ENCODE peak calls at places on chromosomes 5 and 9, in four cellular contexts. J is CD8-positive, alpha-beta T cell; D is upper lobe of right lung; O is ovary. X is an unnamed sample.
A peak's percentile ranks its signal among the peaks of the same experiment; 100 is the strongest.

GRCh38 chr5:139650031-139650688 is 2.0 kb downstream of the CXXC5 start:
- DNase-seq in J (no peak), D (peak; percentile 78), O (peak; percentile 25), X (peak; percentile 78)

GRCh38 chr9:115261656-115262081 is 143.7 kb upstream of the TNC start:
- DNase-seq in J (no peak), D (no peak), O (no peak), X (no peak)

GRCh38 chr5:4563400-4563799 is 576.7 kb upstream of the ADAMTS16 start:
- DNase-seq in J (no peak), D (no peak), O (no peak), X (no peak)

GRCh38 chr9:128987800-128988199 is 40.3 kb downstream of the NUP188 start:
- DNase-seq in J (no peak), D (no peak), O (no peak), X (no peak)

GRCh38 chr9:81540142-81540701 is 149.1 kb downstream of the TLE1 start:
- DNase-seq in J (no peak), D (no peak), O (no peak), X (no peak)

GRCh38 chr5:158376679-158377078 is 517.7 kb upstream of the CLINT1 start:
- DNase-seq in J (no peak), D (no peak), O (no peak), X (no peak)

GRCh38 chr5:115417076-115417475 is 120.6 kb upstream of the CCDC112 start:
- DNase-seq in J (no peak), D (no peak), O (no peak), X (no peak)

GRCh38 chr5:27908341-27908740 is 870.0 kb upstream of the CDH9 start:
- DNase-seq in J (no peak), D (no peak), O (no peak), X (no peak)

GRCh38 chr9:14532716-14533115 is 160.5 kb downstream of the ZDHHC21 start:
- DNase-seq in J (no peak), D (no peak), O (no peak), X (no peak)

GRCh38 chr5:98768160-98769005 is 5.1 kb upstream of the RGMB start:
- DNase-seq in J (peak; percentile 29), D (peak; percentile 62), O (peak; percentile 47), X (no peak)

GRCh38 chr5:61256474-61256873 is 75.6 kb upstream of the ZSWIM6 start:
- DNase-seq in J (no peak), D (peak; percentile 89), O (no peak), X (peak; percentile 86)

GRCh38 chr9:1647776-1648175 is 367.4 kb upstream of the SMARCA2 start:
- DNase-seq in J (no peak), D (no peak), O (no peak), X (no peak)

GRCh38 chr9:81729141-81729540 is 39.8 kb upstream of the TLE1 start:
- DNase-seq in J (no peak), D (no peak), O (no peak), X (no peak)

GRCh38 chr5:129541648-129542251 is 81.7 kb downstream of the ADAMTS19 start:
- DNase-seq in J (no peak), D (no peak), O (no peak), X (no peak)

GRCh38 chr9:69981686-69982450 is 61.8 kb upstream of the MAMDC2 start:
- DNase-seq in J (no peak), D (no peak), O (no peak), X (no peak)

GRCh38 chr5:111308951-111309350 is 84.8 kb downstream of the CAMK4 start:
- DNase-seq in J (no peak), D (no peak), O (no peak), X (no peak)

GRCh38 chr5:157116483-157116954 is 7.7 kb upstream of the HAVCR2 start:
- DNase-seq in J (no peak), D (no peak), O (no peak), X (no peak)

GRCh38 chr9:97307091-97307490 is 368 bp upstream of the CCDC180 start:
- DNase-seq in J (no peak), D (peak; percentile 85), O (peak; percentile 80), X (peak; percentile 84)

GRCh38 chr9:77735515-77735914 is 87.4 kb upstream of the GNA14 start:
- DNase-seq in J (no peak), D (no peak), O (no peak), X (no peak)

GRCh38 chr9:36748322-36748899 is 175.7 kb downstream of the MELK start:
- DNase-seq in J (no peak), D (no peak), O (peak; percentile 39), X (peak; percentile 38)

GRCh38 chr5:128455861-128456361 is 82.1 kb downstream of the FBN2 start:
- DNase-seq in J (no peak), D (no peak), O (no peak), X (peak; percentile 29)

GRCh38 chr5:334903-335739 is 13.6 kb downstream of the AHRR start:
- DNase-seq in J (no peak), D (no peak), O (no peak), X (no peak)

GRCh38 chr5:33160871-33161270 is 279.9 kb upstream of the TARS1 start:
- DNase-seq in J (no peak), D (no peak), O (no peak), X (no peak)

GRCh38 chr9:15373201-15373530 is 49.5 kb upstream of the SNAPC3 start:
- DNase-seq in J (no peak), D (no peak), O (no peak), X (no peak)

GRCh38 chr9:127910613-127911205 is 6.1 kb downstream of the ST6GALNAC4 start:
- DNase-seq in J (no peak), D (no peak), O (no peak), X (no peak)

GRCh38 chr5:135208555-135209494 is 174.8 kb upstream of the PITX1 start:
- DNase-seq in J (no peak), D (peak; percentile 34), O (no peak), X (no peak)

GRCh38 chr5:474826-475661 is 32.1 kb downstream of the EXOC3 start:
- DNase-seq in J (no peak), D (peak; percentile 68), O (peak; percentile 58), X (peak; percentile 31)

GRCh38 chr5:22473865-22474264 is 379.3 kb downstream of the CDH12 start:
- DNase-seq in J (no peak), D (no peak), O (no peak), X (no peak)

GRCh38 chr5:78407458-78407857 is 47.0 kb downstream of the SCAMP1 start:
- DNase-seq in J (no peak), D (no peak), O (no peak), X (no peak)

GRCh38 chr5:78411596-78411995 is 51.2 kb downstream of the SCAMP1 start:
- DNase-seq in J (no peak), D (no peak), O (no peak), X (no peak)

GRCh38 chr5:78404682-78405293 is 44.4 kb downstream of the SCAMP1 start:
- DNase-seq in J (no peak), D (no peak), O (no peak), X (no peak)

GRCh38 chr5:78405820-78406750 is 45.7 kb downstream of the SCAMP1 start:
- DNase-seq in J (no peak), D (no peak), O (no peak), X (no peak)
- H3K4me3 ChIP-seq in J (no peak overlapping the region), D (no peak overlapping the region), O (no peak overlapping the region), X (no peak overlapping the region)

GRCh38 chr9:111896942-111897830 is 572 bp downstream of the UGCG start:
- DNase-seq in J (peak; percentile 57), D (peak; percentile 88), O (peak; percentile 80), X (peak; percentile 89)
- TF ChIP-seq CTCF in J (no peak), D (peak; percentile 18), O (no peak), X (no peak)

GRCh38 chr5:151670074-151670686 is 16.5 kb downstream of the SPARC start:
- DNase-seq in J (no peak), D (no peak), O (no peak), X (no peak)
- H3K4me1 ChIP-seq in J (no peaks in the 10 kb centered on the region), D (peaks cover 83% of the 10 kb centered on the region), O (peaks cover 51% of the 10 kb centered on the region), X (peaks cover 76% of the 10 kb centered on the region)

DNA sequence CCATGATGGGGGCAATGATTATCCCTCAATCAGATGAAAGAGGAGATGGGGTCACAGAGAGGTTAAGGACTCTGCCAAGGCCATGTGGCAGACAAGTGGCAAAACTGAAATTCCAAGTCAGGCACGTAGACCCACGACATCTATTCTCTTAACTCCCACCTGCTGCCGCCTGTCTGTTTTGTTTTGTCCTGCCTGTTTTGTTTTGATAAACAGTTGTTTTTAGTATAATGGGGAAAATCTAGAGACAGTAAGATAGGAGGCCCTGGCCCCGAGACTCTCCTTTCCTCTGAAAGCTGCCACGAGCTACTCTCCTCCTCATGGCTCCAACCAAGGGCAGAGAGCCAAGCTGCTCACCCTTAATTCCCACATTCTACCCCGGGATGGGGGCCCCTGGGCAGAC is 4.9 kb downstream of the FSTL4 start:
- DNase-seq in J (no peak), D (no peak), O (no peak), X (no peak)
- H3K4me3 ChIP-seq in J (no peak overlapping the region), D (no peak overlapping the region), O (no peak overlapping the region), X (no peak overlapping the region)